ENCODE peak calls at places on chromosome 22, in seven cellular contexts. J is breast epithelium, U is dorsolateral prefrontal cortex, Y is endothelial cell of umbilical vein, R is PC-9, M is H1, L is tibial nerve. W is an unnamed sample.
A peak's percentile ranks its signal among the peaks of the same experiment; 100 is the strongest.

GRCh38 chr22:22855617-22856308 is 31.9 kb upstream of the IGLL5 start:
- DNase-seq in R (no peak), M (peak; percentile 73), Y (no peak), U (no peak), L (no peak), J (no peak), W (no peak)

GRCh38 chr22:27686534-27686933 is 115.0 kb downstream of the MN1 start:
- DNase-seq in M (no peak), J (peak; percentile 24), Y (peak; percentile 87), U (peak; percentile 89), L (no peak), R (peak; percentile 79), W (peak; percentile 100)

GRCh38 chr22:36012332-36012731 is 16.3 kb downstream of the RBFOX2 start:
- DNase-seq in Y (no peak), L (no peak), J (no peak), U (no peak), R (no peak), M (no peak), W (no peak)

GRCh38 chr22:31062566-31063230 is 18.4 kb upstream of the SMTN start:
- DNase-seq in U (no peak), M (no peak), Y (no peak), L (no peak), R (no peak), J (no peak), W (no peak)

GRCh38 chr22:38569181-38569971 is 607 bp downstream of the DMC1 start:
- DNase-seq in Y (no peak), R (no peak), J (peak; percentile 24), L (no peak), U (no peak), M (peak; percentile 80), W (no peak)

GRCh38 chr22:36773935-36774334 is 2.0 kb downstream of the IFT27 start:
- DNase-seq in Y (peak; percentile 23), J (no peak), L (no peak), U (peak; percentile 25), R (peak; percentile 56), M (no peak), W (no peak)

GRCh38 chr22:39287076-39287743 is 32.2 kb downstream of the RPL3 start:
- DNase-seq in U (peak; percentile 29), M (no peak), L (no peak), R (no peak), Y (peak; percentile 50), J (no peak), W (no peak)

GRCh38 chr22:45302047-45302446 is 7.7 kb upstream of the FAM118A start:
- DNase-seq in M (no peak), Y (peak; percentile 16), L (no peak), R (peak; percentile 74), J (no peak), U (no peak), W (no peak)

GRCh38 chr22:20569059-20570058 is 61.9 kb downstream of the MED15 start:
- DNase-seq in J (peak; percentile 91), U (peak; percentile 79), L (peak; percentile 72), R (peak; percentile 96), Y (no peak), M (no peak), W (peak; percentile 95)

GRCh38 chr22:37818397-37819099 is 4.6 kb upstream of the GALR3 start:
- DNase-seq in M (peak; percentile 81), L (no peak), R (no peak), Y (peak; percentile 49), J (peak; percentile 32), U (no peak), W (no peak)

GRCh38 chr22:45263790-45264269 is 20.9 kb upstream of the UPK3A start:
- DNase-seq in U (peak; percentile 55), R (peak; percentile 54), Y (peak; percentile 61), J (peak; percentile 64), L (peak; percentile 71), M (peak; percentile 76), W (no peak)

GRCh38 chr22:35452351-35452781 is 52.4 kb downstream of the MCM5 start:
- DNase-seq in U (no peak), J (peak; percentile 32), L (no peak), R (no peak), M (no peak), Y (no peak), W (no peak)

GRCh38 chr22:49997221-49997599 is 15.4 kb downstream of the IL17REL start:
- DNase-seq in U (no peak), J (no peak), M (no peak), Y (no peak), L (no peak), R (peak; percentile 34), W (no peak)

GRCh38 chr22:45818130-45819085 is 146.8 kb downstream of the ATXN10 start:
- DNase-seq in R (no peak), Y (no peak), L (peak; percentile 16), U (peak; percentile 67), M (no peak), J (peak; percentile 40), W (peak; percentile 80)

GRCh38 chr22:36613958-36614357 is 85.0 kb upstream of the EIF3D start:
- DNase-seq in U (no peak), J (no peak), R (peak; percentile 63), L (no peak), Y (no peak), M (no peak), W (peak; percentile 0)

GRCh38 chr22:36334081-36334831 is 53.5 kb downstream of the MYH9 start:
- DNase-seq in R (no peak), J (no peak), L (no peak), M (no peak), Y (no peak), U (no peak), W (no peak)

GRCh38 chr22:37016134-37016910 is 2.9 kb downstream of the TST start:
- DNase-seq in U (no peak), Y (no peak), R (no peak), J (no peak), M (no peak), L (no peak), W (no peak)

GRCh38 chr22:43743131-43743530 is 69.0 kb downstream of the EFCAB6 start:
- DNase-seq in Y (no peak), M (peak; percentile 78), J (no peak), R (no peak), U (peak; percentile 28), L (no peak), W (no peak)
- TF ChIP-seq CTCF in Y (no peak), M (peak; percentile 80), J (no peak), R (no peak), U (peak; percentile 23), L (no peak), W (peak; percentile 14)

DNA sequence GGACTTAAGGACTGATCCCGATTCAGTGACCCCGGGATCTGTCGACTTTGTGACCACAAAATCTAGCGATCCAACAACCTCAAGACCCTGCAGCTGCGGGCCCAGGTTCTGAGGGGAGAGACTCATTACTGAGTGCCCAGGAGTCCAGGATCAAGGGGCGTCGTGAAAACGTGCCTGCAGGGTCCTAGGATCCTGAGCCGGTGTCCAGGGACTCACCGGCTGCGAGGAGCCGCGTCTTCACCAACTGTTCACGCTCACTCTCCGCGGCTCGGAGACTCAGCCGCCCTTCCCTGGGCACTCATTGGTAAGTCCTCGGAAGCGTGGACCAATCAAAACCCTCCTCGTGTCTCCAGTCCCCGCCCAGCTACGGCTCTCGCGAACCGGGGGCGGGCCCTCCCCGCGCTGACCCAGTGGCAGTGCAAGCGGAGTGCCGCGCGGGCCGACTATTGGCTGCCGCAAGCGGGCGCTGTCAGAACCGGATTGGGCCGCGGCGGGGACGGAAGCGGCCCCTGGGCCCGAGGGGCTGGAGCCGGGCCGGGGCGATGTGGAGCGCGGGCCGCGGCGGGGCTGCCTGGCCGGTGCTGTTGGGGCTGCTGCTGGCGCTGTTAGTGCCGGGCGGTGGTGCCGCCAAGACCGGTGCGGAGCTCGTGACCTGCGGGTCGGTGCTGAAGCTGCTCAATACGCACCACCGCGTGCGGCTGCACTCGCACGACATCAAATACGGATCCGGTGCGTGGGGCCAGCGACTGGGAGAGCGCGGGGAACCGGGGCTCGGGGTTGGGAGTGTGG is at the start of gene SDF2L1:
- DNase-seq in L (peak; percentile 98), Y (peak; percentile 99), U (peak; percentile 99), J (peak; percentile 99), R (peak; percentile 93), M (peak; percentile 96), W (peak; percentile 96)
- TF ChIP-seq CTCF in L (peak; percentile 31), Y (no peak), U (peak; percentile 73), J (no peak), R (peak; percentile 47), M (no peak), W (no peak)

GRCh38 chr22:24154826-24155225 is 26.5 kb upstream of the SUSD2 start:
- DNase-seq in U (no peak), L (no peak), J (no peak), R (no peak), M (no peak), Y (no peak), W (no peak)

GRCh38 chr22:24157783-24158170 is 23.5 kb upstream of the SUSD2 start:
- DNase-seq in M (no peak), U (peak; percentile 87), J (no peak), Y (no peak), R (no peak), L (no peak), W (no peak)

GRCh38 chr22:24155597-24156145 is 25.6 kb upstream of the SUSD2 start:
- DNase-seq in R (no peak), J (peak; percentile 43), Y (peak; percentile 72), L (peak; percentile 57), M (peak; percentile 80), U (peak; percentile 57), W (peak; percentile 17)

GRCh38 chr22:24156146-24156914 is 25.0 kb upstream of the SUSD2 start:
- DNase-seq in U (no peak), R (no peak), M (peak; percentile 54), J (no peak), Y (peak; percentile 55), L (no peak), W (no peak)

DNA sequence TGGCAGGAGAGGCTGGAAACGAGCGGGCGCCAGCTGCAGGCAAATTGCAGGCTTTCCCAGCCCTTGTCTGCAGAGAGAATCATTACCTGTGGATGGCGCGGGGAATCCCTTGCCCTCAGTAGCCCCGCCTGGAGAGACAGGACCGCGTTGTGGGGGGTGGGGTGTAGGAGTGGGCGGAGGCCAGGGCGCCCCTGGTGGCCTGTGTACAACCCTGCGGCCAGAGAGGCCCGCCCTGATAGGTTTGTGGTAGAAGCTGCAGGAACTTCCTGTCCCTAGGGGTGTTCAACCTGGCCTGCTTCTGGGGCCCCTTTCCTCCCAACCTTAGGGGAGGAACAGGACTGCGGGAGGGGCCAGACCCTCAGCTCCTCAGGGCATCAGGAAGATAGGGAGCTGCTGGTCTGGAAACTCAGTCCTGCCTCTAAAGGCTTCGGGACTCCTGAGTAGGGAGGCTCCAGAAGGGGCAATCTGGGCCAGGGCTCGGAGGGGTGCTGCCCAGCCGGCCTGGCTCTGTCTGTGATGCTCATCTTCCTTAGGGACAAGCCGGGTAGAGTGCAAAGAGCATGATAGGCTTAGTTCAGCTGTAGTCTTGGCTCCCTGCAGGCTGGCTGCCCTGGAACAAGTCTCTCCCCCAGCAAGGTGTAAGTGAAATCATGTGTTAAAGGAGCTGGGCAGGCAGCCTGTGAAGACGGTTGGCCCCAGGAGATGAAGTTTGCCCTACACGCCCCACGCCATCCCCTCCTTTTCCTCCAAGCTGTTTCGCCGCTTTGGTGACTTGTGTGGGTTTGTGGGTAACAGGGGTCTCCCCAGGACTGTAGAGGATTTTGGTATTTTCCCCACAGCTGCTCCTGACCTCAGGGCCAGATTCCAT is 24.1 kb upstream of the SUSD2 start:
- DNase-seq in U (peak; percentile 58), R (peak; percentile 72), Y (peak; percentile 75), J (peak; percentile 67), M (peak; percentile 93), L (peak; percentile 68), W (peak; percentile 21)
- TF ChIP-seq CTCF in U (peak; percentile 67), R (peak; percentile 86), Y (peak; percentile 89), J (peak; percentile 71), M (peak; percentile 87), L (peak; percentile 77), W (peak; percentile 88)

DNA sequence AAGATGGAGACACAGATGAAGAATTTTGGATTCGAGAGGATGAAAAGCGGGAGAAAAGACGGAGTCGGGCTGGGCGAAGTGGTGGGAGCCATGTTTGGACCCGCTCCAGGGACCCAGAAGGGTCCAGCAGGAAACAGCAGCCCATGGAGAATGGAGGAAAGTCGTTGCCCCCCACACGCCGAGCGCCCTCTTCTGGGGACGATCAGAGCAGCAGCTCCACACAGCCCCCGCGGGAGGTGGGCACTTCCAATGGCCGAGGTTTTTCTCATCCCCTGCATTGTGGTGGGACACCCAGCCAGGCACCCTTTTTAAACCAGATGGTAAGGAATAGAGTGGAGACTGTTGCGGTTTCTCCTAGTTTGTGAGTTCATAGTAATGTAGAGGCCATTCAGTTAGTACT is 22.8 kb upstream of the SLC25A18 start:
- DNase-seq in Y (no peak), L (no peak), R (no peak), M (peak; percentile 82), J (no peak), U (no peak), W (no peak)
- TF ChIP-seq CTCF in Y (no peak), L (no peak), R (no peak), M (peak; percentile 75), J (no peak), U (no peak), W (no peak)